ENCODE peak calls at places on chromosome 12, in nine cellular contexts. N is ovary, L is sigmoid colon, I is transverse colon, H is A549, W is HepG2, R is stomach, Y is suprapubic skin, E is K562. F is an unnamed sample.

GRCh38 chr12:27517961-27518668 is 5.9 kb upstream of the PPFIBP1 start:
- DNase-seq in R (no peak), I (no peak), E (no peak), W (no peak), Y (no peak), H (no peak), L (no peak), N (no peak), F (no peak)

GRCh38 chr12:124487834-124488165 is 79.6 kb downstream of the NCOR2 start:
- DNase-seq in L (no peak), W (no peak), N (no peak), Y (no peak), H (no peak), R (no peak), I (no peak), E (no peak), F (no peak)

GRCh38 chr12:93060666-93061413 is 131.7 kb upstream of the EEA1 start:
- DNase-seq in E (peak; percentile 24), W (peak; percentile 63), I (no peak), L (peak; percentile 72), R (no peak), H (no peak), Y (no peak), N (peak; percentile 56), F (no peak)

GRCh38 chr12:14781563-14781962 is 21.7 kb downstream of the WBP11 start:
- DNase-seq in I (no peak), L (no peak), Y (no peak), R (no peak), W (no peak), E (no peak), H (no peak), N (no peak), F (no peak)

GRCh38 chr12:67047634-67048033 is 221.5 kb upstream of the CAND1 start:
- DNase-seq in R (no peak), Y (no peak), H (no peak), N (no peak), I (no peak), L (no peak), W (no peak), E (no peak), F (no peak)

GRCh38 chr12:93514853-93515252 is 47.5 kb downstream of the MRPL42 start:
- DNase-seq in Y (no peak), R (no peak), I (no peak), N (no peak), H (no peak), L (no peak), W (no peak), E (no peak), F (no peak)

GRCh38 chr12:43289412-43289811 is 262.6 kb downstream of the ADAMTS20 start:
- DNase-seq in L (no peak), H (no peak), N (no peak), I (no peak), R (no peak), E (no peak), Y (no peak), W (no peak), F (no peak)

GRCh38 chr12:93541578-93542217 is 30.8 kb upstream of the SOCS2 start:
- DNase-seq in L (no peak), R (no peak), N (no peak), H (no peak), E (no peak), Y (no peak), W (peak; percentile 33), I (no peak), F (no peak)

GRCh38 chr12:49188205-49188915 is 520 bp downstream of the TUBA1A start:
- DNase-seq in I (peak; percentile 83), R (peak; percentile 67), L (peak; percentile 92), N (peak; percentile 82), W (peak; percentile 11), H (peak; percentile 64), E (peak; percentile 80), Y (peak; percentile 92), F (peak; percentile 93)

GRCh38 chr12:65632131-65632855 is 192.0 kb upstream of the HMGA2 start:
- DNase-seq in E (no peak), N (no peak), H (no peak), L (no peak), R (no peak), Y (no peak), W (no peak), I (no peak), F (no peak)

GRCh38 chr12:83389237-83389996 is 702.7 kb downstream of the TMTC2 start:
- DNase-seq in W (no peak), Y (no peak), H (no peak), E (peak; percentile 48), R (no peak), N (no peak), L (no peak), I (peak; percentile 9), F (no peak)

GRCh38 chr12:108150436-108150835 is 21.3 kb downstream of the WSCD2 start:
- DNase-seq in N (no peak), L (no peak), I (no peak), Y (no peak), H (no peak), R (no peak), E (no peak), W (no peak), F (no peak)

GRCh38 chr12:75488553-75488952 is 8.0 kb downstream of the GLIPR1 start:
- DNase-seq in L (no peak), W (peak; percentile 12), N (no peak), H (peak; percentile 55), R (no peak), E (peak; percentile 50), Y (no peak), I (no peak), F (no peak)

GRCh38 chr12:6608592-6609311 is 1.6 kb upstream of the CHD4 start:
- DNase-seq in R (no peak), W (peak; percentile 68), N (peak; percentile 69), E (peak; percentile 33), I (no peak), L (peak; percentile 81), Y (peak; percentile 81), H (peak; percentile 36), F (no peak)

GRCh38 chr12:42382013-42382696 is 56.2 kb downstream of the PPHLN1 start:
- DNase-seq in I (no peak), E (no peak), L (no peak), W (no peak), H (no peak), R (no peak), Y (no peak), N (no peak), F (no peak)

GRCh38 chr12:12582895-12583303 is 20.2 kb upstream of the DUSP16 start:
- DNase-seq in E (no peak), N (no peak), I (no peak), L (no peak), R (no peak), W (peak; percentile 71), Y (no peak), H (peak; percentile 79), F (no peak)

DNA sequence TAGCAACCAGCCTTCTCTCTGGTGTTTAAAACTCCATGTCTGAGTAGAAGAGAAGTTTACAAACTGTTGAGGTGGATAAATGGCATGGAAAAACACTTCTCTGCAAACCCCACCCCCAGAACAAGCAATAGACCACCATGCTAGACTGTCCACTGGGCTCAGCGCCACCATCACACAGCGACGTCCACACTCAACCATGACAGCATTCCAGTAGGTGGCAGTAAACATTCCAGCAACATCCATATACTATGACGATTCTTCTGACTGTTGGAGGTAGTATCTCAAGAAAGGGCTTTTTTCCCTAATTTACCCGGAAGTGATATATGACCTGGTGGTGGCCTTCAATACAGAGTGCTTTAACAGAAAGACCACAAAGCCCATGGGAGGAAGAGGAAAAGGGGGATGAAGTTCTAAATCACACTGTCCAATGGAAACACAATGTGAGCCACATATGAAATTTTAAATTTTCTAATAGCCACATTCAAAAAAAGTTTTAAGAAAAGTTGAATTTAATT is 152.2 kb downstream of the SLC15A4 start:
- DNase-seq in W (peak; percentile 4), Y (no peak), E (peak; percentile 37), I (no peak), N (no peak), R (no peak), L (no peak), H (no peak), F (no peak)
- TF ChIP-seq CTCF in W (peak; percentile 35), Y (no peak), E (peak; percentile 50), I (no peak), N (no peak), R (no peak), L (no peak), H (peak; percentile 6), F (no peak)

GRCh38 chr12:8687846-8688601 is 9.8 kb upstream of the RIMKLB start:
- DNase-seq in I (peak; percentile 29), N (peak; percentile 49), W (no peak), E (peak; percentile 25), L (peak; percentile 94), Y (no peak), H (peak; percentile 36), R (no peak), F (peak; percentile 61)
- TF ChIP-seq POLR2A in I (no peak), N (no peak), W (no peak), E (no peak), L (no peak), Y (no peak), H (no peak), R (no peak), F (peak; percentile 22)

GRCh38 chr12:56635539-56636117 is 5.5 kb upstream of the BAZ2A start:
- DNase-seq in I (no peak), Y (no peak), W (no peak), R (no peak), N (no peak), L (no peak), E (peak; percentile 51), H (no peak), F (peak; percentile 79)

GRCh38 chr12:56632701-56633464 is 2.8 kb upstream of the BAZ2A start:
- DNase-seq in Y (no peak), L (no peak), I (no peak), H (no peak), W (no peak), R (no peak), E (no peak), N (no peak), F (no peak)

GRCh38 chr12:56634837-56635538 is 4.9 kb upstream of the BAZ2A start:
- DNase-seq in H (peak; percentile 98), Y (peak; percentile 87), W (peak; percentile 75), N (peak; percentile 76), L (peak; percentile 93), I (peak; percentile 91), R (peak; percentile 80), E (peak; percentile 93), F (peak; percentile 93)

GRCh38 chr12:56633465-56634241 is 3.5 kb upstream of the BAZ2A start:
- DNase-seq in N (no peak), H (no peak), E (no peak), R (no peak), W (no peak), Y (no peak), L (no peak), I (no peak), F (no peak)

GRCh38 chr12:56634242-56634836 is 4.2 kb upstream of the BAZ2A start:
- DNase-seq in Y (peak; percentile 77), L (no peak), W (peak; percentile 70), E (peak; percentile 88), H (peak; percentile 59), N (peak; percentile 63), R (peak; percentile 77), I (peak; percentile 77), F (peak; percentile 60)
- TF ChIP-seq EP300 in Y (no peak), L (no peak), W (no peak), E (no peak), H (no peak), N (no peak), R (no peak), I (no peak), F (no peak)

DNA sequence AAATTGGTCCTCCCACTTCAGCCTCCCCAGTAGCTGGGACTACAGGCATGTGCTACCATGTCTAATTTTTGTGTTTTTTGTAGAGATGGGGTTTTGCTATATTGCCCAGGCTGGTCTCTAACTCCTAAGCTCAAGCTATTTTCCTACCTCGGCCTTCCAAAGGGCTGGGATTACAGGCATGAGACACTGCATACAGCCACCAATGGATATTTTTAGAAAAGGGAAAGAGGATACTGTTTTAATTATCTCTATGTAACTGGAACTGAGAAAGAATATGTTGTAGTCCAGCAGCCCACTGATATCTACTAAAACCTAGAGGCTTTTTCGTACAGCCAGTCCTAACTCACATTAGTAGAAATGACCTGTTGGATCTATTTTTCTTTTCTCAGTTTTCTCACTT is 6.2 kb downstream of the TMPRSS12 start:
- DNase-seq in W (no peak), H (no peak), E (no peak), N (no peak), Y (no peak), I (no peak), L (no peak), R (no peak), F (no peak)
- TF ChIP-seq CTCF in W (no peak), H (no peak), E (no peak), N (no peak), Y (no peak), I (no peak), L (no peak), R (no peak), F (no peak)

F was measured in upper lobe of left lung.